ENCODE peak calls at places on chromosomes 3 and 15, in eight cellular contexts. N, L, B, P, I, F, Y and X are unnamed samples.

GRCh38 chr3:129645291-129645690 is 38.8 kb upstream of the PLXND1 start:
- DNase-seq in N (no peak), L (no peak), B (no peak), P (no peak), I (no peak), F (no peak), Y (no peak), X (no peak)

GRCh38 chr3:165336786-165337185 is 140.6 kb upstream of the SLITRK3 start:
- DNase-seq in N (no peak), L (no peak), B (no peak), P (no peak), I (no peak), F (no peak), Y (no peak), X (no peak)

GRCh38 chr15:47806008-47806407 is 88.7 kb downstream of the SEMA6D start:
- DNase-seq in N (no peak), L (no peak), B (no peak), P (no peak), I (no peak), F (no peak), Y (no peak), X (no peak)

GRCh38 chr3:108887137-108887536 is 64.6 kb downstream of the TRAT1 start:
- DNase-seq in N (no peak), L (no peak), B (no peak), P (no peak), I (no peak), F (no peak), Y (no peak), X (no peak)

GRCh38 chr3:87076951-87077350 is 86.0 kb upstream of the VGLL3 start:
- DNase-seq in N (no peak), L (no peak), B (no peak), P (no peak), I (no peak), F (no peak), Y (peak; percentile 19), X (no peak)

GRCh38 chr15:77035584-77035983 is 35.3 kb downstream of the TSPAN3 start:
- DNase-seq in N (peak; percentile 45), L (no peak), B (no peak), P (no peak), I (peak; percentile 14), F (no peak), Y (peak; percentile 4), X (no peak)

GRCh38 chr3:14716593-14716992 is 41.7 kb downstream of the C3orf20 start:
- DNase-seq in N (no peak), L (no peak), B (no peak), P (no peak), I (no peak), F (no peak), Y (no peak), X (no peak)

GRCh38 chr3:126124148-126124868 is 40.4 kb upstream of the SLC41A3 start:
- DNase-seq in N (peak; percentile 32), L (no peak), B (no peak), P (no peak), I (peak; percentile 13), F (no peak), Y (no peak), X (peak; percentile 51)

GRCh38 chr3:195445885-195446284 is 3.1 kb upstream of the ACAP2 start:
- DNase-seq in N (no peak), L (no peak), B (no peak), P (no peak), I (no peak), F (no peak), Y (no peak), X (no peak)

GRCh38 chr3:87420171-87420570 is 143.8 kb upstream of the POU1F1 start:
- DNase-seq in N (no peak), L (no peak), B (no peak), P (no peak), I (no peak), F (no peak), Y (no peak), X (no peak)

GRCh38 chr15:100879046-100879445 is 585 bp upstream of the ALDH1A3 start:
- DNase-seq in N (no peak), L (no peak), B (no peak), P (peak; percentile 42), I (no peak), F (no peak), Y (no peak), X (no peak)

GRCh38 chr15:100880897-100881242 is 1.2 kb downstream of the ALDH1A3 start:
- DNase-seq in N (no peak), L (no peak), B (no peak), P (no peak), I (no peak), F (no peak), Y (no peak), X (no peak)

GRCh38 chr15:100879461-100880138 is at the start of gene ALDH1A3:
- DNase-seq in N (peak; percentile 52), L (no peak), B (no peak), P (peak; percentile 25), I (peak; percentile 26), F (no peak), Y (no peak), X (no peak)

GRCh38 chr15:100881573-100882336 is 2.1 kb downstream of the ALDH1A3 start:
- DNase-seq in N (no peak), L (no peak), B (no peak), P (no peak), I (no peak), F (no peak), Y (no peak), X (no peak)

GRCh38 chr15:100880139-100880896 is 687 bp downstream of the ALDH1A3 start:
- DNase-seq in N (no peak), L (no peak), B (no peak), P (no peak), I (no peak), F (no peak), Y (no peak), X (no peak)
- H3K27ac ChIP-seq in N (peak overlapping the region; percentile 66), L (no peak overlapping the region), B (no peak overlapping the region), P (no peak overlapping the region), I (no peak overlapping the region), F (no peak overlapping the region), Y (no peak overlapping the region), X (no peak overlapping the region)

GRCh38 chr15:35871812-35872211 is 325.8 kb upstream of the DPH6 start:
- DNase-seq in N (no peak), L (no peak), B (no peak), P (no peak), I (no peak), F (no peak), Y (no peak), X (no peak)

GRCh38 chr15:35872577-35872976 is 326.6 kb upstream of the DPH6 start:
- DNase-seq in N (no peak), L (no peak), B (no peak), P (no peak), I (no peak), F (no peak), Y (no peak), X (no peak)

GRCh38 chr15:35871282-35871681 is 325.3 kb upstream of the DPH6 start:
- DNase-seq in N (no peak), L (no peak), B (no peak), P (no peak), I (no peak), F (no peak), Y (no peak), X (no peak)

GRCh38 chr15:35876762-35877161 is 330.8 kb upstream of the DPH6 start:
- DNase-seq in N (no peak), L (no peak), B (no peak), P (no peak), I (no peak), F (no peak), Y (no peak), X (no peak)

DNA sequence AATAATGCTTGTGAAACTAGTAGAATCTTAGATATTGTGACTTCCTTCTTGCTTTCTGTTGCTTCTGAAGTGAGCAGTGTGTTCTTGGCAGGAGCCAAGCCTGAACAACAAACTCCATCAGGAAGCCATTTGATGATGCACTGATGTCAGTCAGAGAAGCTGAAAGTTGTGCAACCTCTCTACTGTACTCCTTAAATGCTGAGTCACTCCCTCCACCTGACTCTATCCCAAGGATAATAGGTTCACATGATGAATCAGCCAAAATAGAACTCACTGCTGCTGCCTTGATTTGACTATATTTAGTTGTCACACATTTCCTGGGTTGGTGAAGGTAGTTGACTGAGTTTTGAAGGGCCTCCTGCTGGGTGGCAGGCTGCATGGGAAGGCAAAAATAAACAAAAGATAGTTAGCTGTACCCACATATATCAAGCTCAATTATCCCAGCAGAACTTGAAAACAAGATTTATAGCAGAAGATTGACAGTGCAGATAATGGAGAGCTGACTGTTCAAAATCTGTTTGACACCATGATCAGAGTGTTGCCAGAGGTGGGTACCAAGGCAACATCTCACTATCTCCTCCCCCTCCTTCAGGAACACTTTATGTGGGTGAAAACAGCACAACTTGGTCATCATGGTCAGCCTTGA is 328.4 kb upstream of the DPH6 start:
- DNase-seq in N (no peak), L (no peak), B (no peak), P (no peak), I (peak; percentile 23), F (no peak), Y (peak; percentile 23), X (no peak)
- H3K27ac ChIP-seq in N (no peak overlapping the region), L (no peak overlapping the region), B (no peak overlapping the region), P (no peak overlapping the region), I (no peak overlapping the region), F (no peak overlapping the region), Y (no peak overlapping the region), X (no peak overlapping the region)

DNA sequence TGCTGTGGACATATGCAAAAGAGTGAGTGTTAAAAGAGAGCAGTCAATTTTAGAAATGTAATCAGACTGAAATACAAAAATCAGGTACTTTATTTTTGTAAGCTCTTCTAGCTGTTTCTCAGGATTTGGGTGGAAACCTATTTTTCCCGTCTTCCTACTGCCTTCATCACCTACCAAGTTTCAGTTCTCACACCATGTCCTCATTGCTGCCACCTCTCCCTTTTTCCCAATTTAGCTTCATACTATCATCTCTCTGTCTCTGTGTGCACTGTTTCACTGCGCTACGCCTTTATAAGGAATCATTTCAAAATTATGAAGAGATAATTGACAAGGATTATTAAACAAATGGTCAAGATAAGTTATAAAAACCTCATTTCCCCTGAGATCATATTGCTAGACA is 7.7 kb downstream of the SRP14 start:
- DNase-seq in N (no peak), L (no peak), B (no peak), P (no peak), I (no peak), F (no peak), Y (no peak), X (no peak)
- H3K27ac ChIP-seq in N (no peak overlapping the region), L (no peak overlapping the region), B (peak overlapping the region; percentile 79), P (peak overlapping the region; percentile 95), I (peak overlapping the region; percentile 77), F (no peak overlapping the region), Y (no peak overlapping the region), X (no peak overlapping the region)

GRCh38 chr15:62472616-62473299 is 307.7 kb upstream of the C2CD4B start:
- DNase-seq in N (no peak), L (no peak), B (peak; percentile 78), P (peak; percentile 71), I (peak; percentile 94), F (no peak), Y (no peak), X (no peak)

GRCh38 chr15:62476163-62476562 is 311.1 kb upstream of the C2CD4B start:
- DNase-seq in N (no peak), L (no peak), B (no peak), P (no peak), I (no peak), F (no peak), Y (no peak), X (no peak)

GRCh38 chr15:62475595-62475994 is 310.5 kb upstream of the C2CD4B start:
- DNase-seq in N (no peak), L (no peak), B (no peak), P (no peak), I (no peak), F (no peak), Y (no peak), X (no peak)

GRCh38 chr15:62474771-62475124 is 309.7 kb upstream of the C2CD4B start:
- DNase-seq in N (no peak), L (no peak), B (no peak), P (no peak), I (no peak), F (no peak), Y (no peak), X (no peak)

GRCh38 chr15:62474021-62474770 is 309.1 kb upstream of the C2CD4B start:
- DNase-seq in N (no peak), L (no peak), B (no peak), P (no peak), I (no peak), F (no peak), Y (no peak), X (no peak)
- H3K27ac ChIP-seq in N (no peak overlapping the region), L (no peak overlapping the region), B (peak overlapping the region; percentile 56), P (no peak overlapping the region), I (peak overlapping the region; percentile 84), F (no peak overlapping the region), Y (no peak overlapping the region), X (no peak overlapping the region)